ENCODE peak calls at places on chromosomes 7 and 10, in four cellular contexts. S, F, J and B are unnamed samples.

GRCh38 chr10:93272884-93273675 is 199.4 kb downstream of the CYP26A1 start:
- DNase-seq in S (no peak), F (no peak), J (no peak), B (no peak)

GRCh38 chr7:123828805-123829204 is 16.2 kb upstream of the HYAL4 start:
- DNase-seq in S (no peak), F (no peak), J (no peak), B (no peak)

GRCh38 chr10:61000769-61001730 is 57.1 kb upstream of the RHOBTB1 start:
- DNase-seq in S (no peak), F (peak), J (peak), B (peak)

GRCh38 chr7:91285966-91286365 is 21.7 kb downstream of the FZD1 start:
- DNase-seq in S (no peak), F (no peak), J (no peak), B (no peak)

GRCh38 chr7:2668401-2668800 is 19.6 kb upstream of the AMZ1 start:
- DNase-seq in S (no peak), F (peak), J (no peak), B (no peak)

GRCh38 chr7:80719261-80719660 is 80.8 kb downstream of the CD36 start:
- DNase-seq in S (peak), F (no peak), J (no peak), B (no peak)

GRCh38 chr10:67114945-67115344 is 189.1 kb downstream of the LRRTM3 start:
- DNase-seq in S (no peak), F (peak), J (no peak), B (no peak)

GRCh38 chr7:19091871-19092270 is 25.6 kb downstream of the TWIST1 start:
- DNase-seq in S (no peak), F (no peak), J (no peak), B (no peak)

GRCh38 chr10:111221682-111222470 is 145.0 kb downstream of the ADRA2A start:
- DNase-seq in S (no peak), F (no peak), J (no peak), B (no peak)

GRCh38 chr7:36895112-36895511 is 170.8 kb upstream of the AOAH start:
- DNase-seq in S (no peak), F (no peak), J (no peak), B (no peak)

GRCh38 chr10:78045856-78046255 is 12.2 kb downstream of the RPS24 start:
- DNase-seq in S (no peak), F (no peak), J (peak), B (no peak)

GRCh38 chr10:32149257-32149955 is 93.2 kb upstream of the KIF5B start:
- DNase-seq in S (no peak), F (peak), J (no peak), B (no peak)